ENCODE peak calls at places on chromosome 10, in five cellular contexts. F is K562, P is neural progenitor cell, G is fibroblast of lung, A is PC-3. M is an unnamed sample.

GRCh38 chr10:24661374-24661773 is 62.3 kb downstream of the ARHGAP21 start:
- DNase-seq in F (no peak), P (no peak), G (no peak), A (no peak), M (no peak)

GRCh38 chr10:109912335-109913282 is 10.7 kb downstream of the XPNPEP1 start:
- DNase-seq in F (no peak), P (no peak), G (peak), A (peak), M (no peak)

GRCh38 chr10:124231188-124232135 is 138.1 kb upstream of the CHST15 start:
- DNase-seq in F (no peak), P (no peak), G (no peak), A (no peak), M (peak)

GRCh38 chr10:6504296-6504695 is 75.8 kb downstream of the PRKCQ start:
- DNase-seq in F (no peak), P (no peak), G (no peak), A (no peak), M (no peak)

GRCh38 chr10:23262928-23263327 is 70.8 kb downstream of the PTF1A start:
- DNase-seq in F (no peak), P (no peak), G (no peak), A (no peak), M (no peak)

GRCh38 chr10:6173203-6173602 is 29.5 kb upstream of the PFKFB3 start:
- DNase-seq in F (peak), P (peak), G (no peak), A (no peak), M (no peak)

GRCh38 chr10:112126901-112127300 is 56.7 kb downstream of the GPAM start:
- DNase-seq in F (no peak), P (no peak), G (no peak), A (no peak), M (no peak)

GRCh38 chr10:119608316-119609155 is 11.8 kb upstream of the TIAL1 start:
- DNase-seq in F (peak), P (peak), G (peak), A (peak), M (peak)

GRCh38 chr10:119516381-119517234 is 25.9 kb downstream of the RGS10 start:
- DNase-seq in F (peak), P (no peak), G (no peak), A (peak), M (peak)

GRCh38 chr10:72204724-72205123 is 11.1 kb upstream of the ANAPC16 start:
- DNase-seq in F (no peak), P (no peak), G (peak), A (no peak), M (no peak)

GRCh38 chr10:81095238-81095637 is 557.5 kb downstream of the SH2D4B start:
- DNase-seq in F (no peak), P (no peak), G (no peak), A (no peak), M (no peak)

GRCh38 chr10:51937313-51937712 is 237.9 kb upstream of the CSTF2T start:
- DNase-seq in F (no peak), P (no peak), G (peak), A (no peak), M (no peak)
- H3K4me3 ChIP-seq in F (no peak), P (no peak), G (peak), A (no peak), M (no peak)

GRCh38 chr10:132146271-132146671 is 40.5 kb upstream of the DPYSL4 start:
- DNase-seq in F (no peak), P (no peak), G (no peak), A (no peak), M (no peak)
- TF ChIP-seq CTCF in F (no peak), P (no peak), G (no peak), A (no peak), M (no peak)

GRCh38 chr10:62815373-62816111 is 624 bp downstream of the EGR2 start:
- DNase-seq in F (no peak), P (peak), G (peak), A (no peak), M (no peak)
- TF ChIP-seq EZH2 in F (no peak), P (peak), G (peak), A (no peak), M (no peak)

GRCh38 chr10:79094412-79095175 is 25.8 kb downstream of the ZMIZ1 start:
- DNase-seq in F (no peak), P (no peak), G (no peak), A (no peak), M (no peak)
- H3K4me3 ChIP-seq in F (no peak), P (no peak), G (no peak), A (no peak), M (no peak)

GRCh38 chr10:121994429-121994881 is 5.5 kb downstream of the TACC2 start:
- DNase-seq in F (no peak), P (peak), G (peak), A (peak), M (no peak)
- TF ChIP-seq CTCF in F (no peak), P (no peak), G (no peak), A (no peak), M (no peak)

GRCh38 chr10:8063128-8063908 is 8.8 kb downstream of the GATA3 start:
- DNase-seq in F (no peak), P (peak), G (no peak), A (no peak), M (no peak)
- TF ChIP-seq EZH2 in F (no peak), P (peak), G (no peak), A (no peak), M (no peak)

DNA sequence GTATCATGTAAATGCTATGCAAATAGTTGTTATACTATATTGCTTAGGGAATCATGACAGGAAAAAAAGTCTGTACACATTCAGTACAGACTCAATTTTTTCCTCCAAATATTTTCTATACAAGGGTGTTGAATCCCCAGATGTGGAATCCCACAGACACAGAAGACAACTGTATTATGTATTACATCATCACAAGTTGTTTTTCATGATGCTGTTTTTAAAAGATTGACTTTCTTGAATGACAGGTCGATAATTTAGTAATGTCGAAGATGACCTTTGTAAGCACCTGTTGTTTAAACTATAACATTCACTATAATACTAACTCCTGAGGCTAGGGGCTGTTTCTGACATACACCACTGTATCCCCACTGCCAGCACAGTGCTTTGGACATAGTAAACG is 143.5 kb downstream of the MLLT10 start:
- DNase-seq in F (no peak), P (no peak), G (no peak), A (no peak), M (no peak)
- H3K4me3 ChIP-seq in F (no peak), P (no peak), G (no peak), A (no peak), M (no peak)

DNA sequence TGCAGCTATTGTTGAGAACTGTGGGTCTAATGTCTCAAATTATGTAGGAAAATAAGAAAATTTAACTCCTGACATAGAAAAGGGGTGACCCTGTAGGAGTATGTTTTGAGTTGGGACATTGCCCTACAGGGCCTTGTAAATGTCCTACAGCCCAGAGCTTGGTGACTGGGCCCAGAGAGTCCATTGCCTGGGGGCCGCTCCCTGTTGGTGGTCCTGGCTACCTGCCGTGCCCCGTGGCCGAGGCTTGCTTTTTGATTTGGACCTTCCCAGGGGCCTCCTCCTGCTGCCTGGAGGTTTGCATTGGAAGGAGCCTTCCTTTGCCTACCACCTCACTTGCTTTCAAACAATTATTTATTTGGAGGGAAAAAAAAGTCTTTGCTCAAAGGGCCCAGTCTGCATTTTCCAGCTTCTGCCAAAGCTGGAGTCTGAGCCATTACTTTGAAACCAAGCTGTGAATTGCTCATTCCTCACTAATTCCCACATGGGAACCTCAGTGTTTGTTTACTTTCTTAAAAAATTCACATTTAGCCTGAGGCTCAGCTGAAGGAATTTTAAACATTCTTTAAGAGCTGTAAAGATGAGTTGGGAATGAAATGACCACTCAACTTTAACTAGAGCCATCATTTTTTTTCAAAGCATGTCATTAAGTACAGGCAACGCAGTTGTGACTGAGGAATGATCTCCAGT is 355.0 kb downstream of the GLRX3 start:
- DNase-seq in F (no peak), P (no peak), G (no peak), A (no peak), M (no peak)
- TF ChIP-seq CTCF in F (no peak), P (no peak), G (no peak), A (no peak), M (no peak)